ENCODE peak calls at places on chromosomes 7 and 10, in four cellular contexts. N is left ventricle myocardium inferior, Q is mucosa of descending colon, X is RWPE2. W is an unnamed sample. For H3K36me3, the result is how much of the 10 kb centered on the place peaks cover.

GRCh38 chr7:79304711-79305110 is 148.8 kb downstream of the MAGI2 start:
- DNase-seq in N (no peak), Q (no peak), X (no peak), W (no peak)

GRCh38 chr10:22368976-22369375 is 23.7 kb downstream of the SPAG6 start:
- DNase-seq in N (no peak), Q (no peak), X (no peak), W (no peak)

GRCh38 chr10:107474650-107475049 is 310.1 kb upstream of the SORCS1 start:
- DNase-seq in N (no peak), Q (no peak), X (no peak), W (no peak)

GRCh38 chr7:5677538-5678294 is 103.7 kb downstream of the RNF216 start:
- DNase-seq in N (peak), Q (no peak), X (no peak), W (peak)

GRCh38 chr7:130363156-130363847 is 17.0 kb upstream of the CPA1 start:
- DNase-seq in N (no peak), Q (no peak), X (peak), W (no peak)

GRCh38 chr7:30471205-30471604 is 7.4 kb downstream of the NOD1 start:
- DNase-seq in N (no peak), Q (no peak), X (no peak), W (no peak)

GRCh38 chr7:98831641-98832221 is 38.1 kb downstream of the TMEM130 start:
- DNase-seq in N (no peak), Q (no peak), X (no peak), W (peak)

GRCh38 chr7:139968931-139969330 is 93.8 kb downstream of the PARP12 start:
- DNase-seq in N (no peak), Q (no peak), X (no peak), W (no peak)

GRCh38 chr7:552711-553636 is 33.3 kb upstream of the PDGFA start:
- DNase-seq in N (no peak), Q (no peak), X (no peak), W (no peak)

GRCh38 chr7:154902600-154903082 is 100.3 kb downstream of the PAXIP1 start:
- DNase-seq in N (no peak), Q (no peak), X (no peak), W (no peak)

GRCh38 chr7:12493407-12493806 is 77.1 kb upstream of the SCIN start:
- DNase-seq in N (no peak), Q (no peak), X (no peak), W (no peak)

GRCh38 chr7:137209151-137209822 is 134.2 kb downstream of the PTN start:
- DNase-seq in N (no peak), Q (no peak), X (no peak), W (no peak)

GRCh38 chr7:20952891-20953290 is 166.2 kb upstream of the SP8 start:
- DNase-seq in N (no peak), Q (no peak), X (no peak), W (no peak)

GRCh38 chr7:90726120-90726519 is 130.0 kb downstream of the CDK14 start:
- DNase-seq in N (no peak), Q (no peak), X (no peak), W (no peak)

GRCh38 chr10:33241351-33241750 is 93.1 kb downstream of the NRP1 start:
- DNase-seq in N (no peak), Q (no peak), X (no peak), W (no peak)

GRCh38 chr10:68135922-68136718 is 26.8 kb downstream of the MYPN start:
- DNase-seq in N (no peak), Q (no peak), X (no peak), W (no peak)

GRCh38 chr10:86163522-86164215 is 202.9 kb downstream of the GRID1 start:
- DNase-seq in N (no peak), Q (no peak), X (no peak), W (peak)

GRCh38 chr7:20238268-20238753 is 21.1 kb upstream of the MACC1 start:
- DNase-seq in N (no peak), Q (no peak), X (no peak), W (no peak)

GRCh38 chr7:54864718-54865117 is 105.7 kb upstream of the SEC61G start:
- DNase-seq in N (no peak), Q (no peak), X (no peak), W (no peak)

GRCh38 chr10:130799532-130799931 is 512.0 kb downstream of the TCERG1L start:
- DNase-seq in N (no peak), Q (no peak), X (no peak), W (no peak)

GRCh38 chr7:26675143-26675887 is 189.1 kb downstream of the SKAP2 start:
- DNase-seq in N (no peak), Q (no peak), X (no peak), W (no peak)

GRCh38 chr7:12249706-12250105 is 38.6 kb downstream of the TMEM106B start:
- DNase-seq in N (no peak), Q (no peak), X (no peak), W (no peak)

GRCh38 chr10:89646833-89647570 is 2.0 kb upstream of the PANK1 start:
- DNase-seq in N (no peak), Q (no peak), X (no peak), W (no peak)

GRCh38 chr10:13528875-13529713 is at the start of gene BEND7:
- DNase-seq in N (peak), Q (peak), X (no peak), W (no peak)

GRCh38 chr7:102169651-102170416 is 116.8 kb upstream of the SH2B2 start:
- DNase-seq in N (no peak), Q (no peak), X (no peak), W (no peak)

GRCh38 chr7:26346611-26347200 is 55.0 kb downstream of the SNX10 start:
- DNase-seq in N (no peak), Q (peak), X (no peak), W (peak)

GRCh38 chr7:77426521-77427051 is 10.4 kb upstream of the GSAP start:
- DNase-seq in N (no peak), Q (no peak), X (no peak), W (no peak)

GRCh38 chr7:80533287-80533686 is 21.4 kb upstream of the GNAT3 start:
- DNase-seq in N (no peak), Q (no peak), X (no peak), W (no peak)

GRCh38 chr10:4790922-4791321 is 35.1 kb upstream of the AKR1E2 start:
- DNase-seq in N (no peak), Q (no peak), X (no peak), W (no peak)

GRCh38 chr7:9945131-9945530 is 1028.5 kb upstream of the PHF14 start:
- DNase-seq in N (no peak), Q (no peak), X (no peak), W (no peak)

GRCh38 chr10:3010327-3010726 is 57.0 kb upstream of the PFKP start:
- DNase-seq in N (no peak), Q (no peak), X (no peak), W (no peak)

GRCh38 chr7:81232084-81232799 is 313.4 kb upstream of the SEMA3C start:
- DNase-seq in N (peak), Q (peak), X (no peak), W (no peak)

GRCh38 chr7:7014827-7015610 is 167.3 kb upstream of the C1GALT1 start:
- DNase-seq in N (no peak), Q (no peak), X (no peak), W (no peak)

GRCh38 chr7:74305987-74306736 is 17.0 kb downstream of the CLIP2 start:
- DNase-seq in N (no peak), Q (no peak), X (no peak), W (no peak)
- H3K4me3 ChIP-seq in N (peak), Q (no peak), X (no peak), W (no peak)

GRCh38 chr10:100106865-100107264 is 25.2 kb upstream of the CPN1 start:
- DNase-seq in N (no peak), Q (no peak), X (no peak), W (no peak)

GRCh38 chr10:100103581-100103980 is 21.9 kb upstream of the CPN1 start:
- DNase-seq in N (no peak), Q (no peak), X (no peak), W (no peak)

GRCh38 chr10:100100651-100101525 is 19.2 kb upstream of the CPN1 start:
- DNase-seq in N (no peak), Q (no peak), X (no peak), W (no peak)

GRCh38 chr10:100101526-100102076 is 19.9 kb upstream of the CPN1 start:
- DNase-seq in N (no peak), Q (no peak), X (no peak), W (peak)

DNA sequence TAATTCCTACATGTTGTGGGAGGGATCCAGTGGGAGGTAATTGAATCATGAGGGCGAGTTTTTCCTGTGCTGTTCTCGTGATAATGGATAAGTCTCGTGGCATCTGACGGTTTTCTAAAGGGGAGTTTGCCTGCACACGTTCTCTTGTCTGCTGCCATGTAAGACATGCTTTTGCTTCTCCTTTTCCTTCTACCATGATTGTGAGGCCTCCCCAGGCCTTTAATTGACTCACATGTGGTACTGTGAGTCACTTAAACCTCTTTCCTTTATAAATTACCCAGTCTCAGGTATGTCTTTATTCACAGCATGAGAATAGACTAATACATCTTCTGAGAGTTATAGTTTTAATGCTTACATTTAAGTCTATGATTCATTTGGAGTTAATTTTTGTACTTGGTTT is 22.6 kb upstream of the CPN1 start:
- DNase-seq in N (no peak), Q (no peak), X (no peak), W (no peak)
- H3K36me3 ChIP-seq in N (under half), Q (under half), X (under half), W (under half)

DNA sequence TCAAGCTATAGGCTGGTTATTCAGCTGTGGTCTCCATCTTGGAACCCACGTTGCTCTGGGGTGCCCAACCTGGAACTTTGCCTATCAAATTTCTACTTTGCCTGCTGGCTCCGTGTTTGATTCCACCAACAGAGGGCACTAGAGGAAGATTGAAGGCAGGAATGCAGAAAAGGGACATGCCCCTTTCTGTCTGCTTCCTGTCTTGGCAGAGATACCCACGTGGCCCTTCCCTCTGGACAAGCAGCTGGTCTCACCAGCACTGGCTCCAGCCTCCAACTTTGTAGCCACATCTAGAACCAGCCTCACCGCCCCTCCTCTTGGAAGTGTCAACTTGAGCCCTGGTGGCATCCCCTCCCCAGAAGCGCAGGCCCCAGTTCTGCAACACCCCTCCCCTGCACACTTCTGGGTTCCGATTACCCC is 52.1 kb upstream of the ZNF438 start:
- DNase-seq in N (no peak), Q (no peak), X (no peak), W (no peak)
- TF ChIP-seq CTCF in N (peak), Q (peak), X (peak), W (peak)

GRCh38 chr7:157684596-157685429 is 348.0 kb downstream of the DNAJB6 start:
- DNase-seq in N (no peak), Q (no peak), X (no peak), W (no peak)
- H3K4me3 ChIP-seq in N (peak), Q (no peak), X (no peak), W (peak)

DNA sequence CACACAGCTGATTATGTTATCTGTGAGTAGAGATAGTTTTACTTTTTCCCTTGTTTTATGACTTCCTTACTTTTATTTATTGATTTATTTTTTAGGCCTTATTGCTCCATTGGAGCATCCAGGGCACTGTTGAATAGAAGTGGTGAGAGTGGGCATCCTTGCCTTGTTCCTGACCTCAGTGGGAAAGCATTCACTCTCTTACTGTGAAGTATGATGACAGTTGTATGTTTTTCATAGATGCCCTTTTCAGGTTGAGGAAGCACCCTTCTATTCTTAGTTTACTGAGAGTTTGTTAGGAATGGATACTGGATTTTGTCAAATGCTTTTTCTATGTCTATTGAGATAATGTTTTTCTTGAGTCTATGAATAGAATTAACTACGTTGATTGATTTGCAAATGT is 88.6 kb downstream of the XRCC2 start:
- DNase-seq in N (no peak), Q (no peak), X (no peak), W (no peak)
- H3K36me3 ChIP-seq in N (under half), Q (under half), X (under half), W (under half)

DNA sequence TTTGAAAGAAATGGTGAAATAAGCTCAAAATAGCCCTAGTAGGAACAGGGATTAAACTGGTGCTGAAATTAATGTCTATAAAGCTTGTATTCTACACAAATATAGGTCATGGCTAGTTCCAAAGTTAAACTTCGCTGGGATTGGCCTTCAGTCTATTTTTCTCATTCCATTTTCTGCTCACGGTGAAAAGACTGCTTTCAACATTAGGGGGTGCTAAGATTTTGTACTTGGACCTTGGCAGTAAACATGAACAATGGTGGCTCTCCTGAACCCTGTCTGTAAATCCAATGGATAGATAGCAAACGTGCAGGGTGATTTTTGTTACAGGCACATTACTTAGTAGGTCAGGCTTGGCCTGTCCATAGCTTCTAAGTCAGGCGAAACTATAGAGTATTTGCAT is 36.0 kb upstream of the RSU1 start:
- DNase-seq in N (no peak), Q (no peak), X (no peak), W (no peak)
- TF ChIP-seq CTCF in N (no peak), Q (no peak), X (peak), W (peak)

GRCh38 chr7:70736715-70737460 is 395.1 kb upstream of the GALNT17 start:
- DNase-seq in N (no peak), Q (no peak), X (no peak), W (no peak)
- H3K4me3 ChIP-seq in N (peak), Q (no peak), X (no peak), W (no peak)

GRCh38 chr10:71809628-71810027 is 36.3 kb upstream of the VSIR start:
- DNase-seq in N (no peak), Q (no peak), X (no peak), W (no peak)

GRCh38 chr10:71812913-71813590 is 38.0 kb downstream of the PSAP start:
- DNase-seq in N (no peak), Q (no peak), X (no peak), W (no peak)

GRCh38 chr10:71811351-71811750 is 38.0 kb upstream of the VSIR start:
- DNase-seq in N (no peak), Q (no peak), X (no peak), W (no peak)

GRCh38 chr10:71810048-71810750 is 36.9 kb upstream of the VSIR start:
- DNase-seq in N (no peak), Q (no peak), X (no peak), W (no peak)

GRCh38 chr10:71812016-71812912 is 38.8 kb downstream of the PSAP start:
- DNase-seq in N (peak), Q (peak), X (no peak), W (peak)
- H3K36me3 ChIP-seq in N (under half), Q (under half), X (under half), W (under half)